ENCODE peak calls at places on chromosomes 16 and 17, in ten cellular contexts. W is bronchial epithelial cell; K is IMR-90; L is uterus; E is colonic mucosa; Q is CD4-positive, CD25-positive, alpha-beta regulatory T cell; U is astrocyte; Y is breast epithelium; V is H9; C is lower lobe of right lung. J is an unnamed sample. For H3K27me3, the result is how much of the 10 kb centered on the place peaks cover.

GRCh38 chr17:36947922-36948716 is 635 bp upstream of the AATF start:
- DNase-seq in W (no peak), C (no peak), Y (no peak), U (no peak), K (no peak), E (no peak), V (no peak), L (no peak), Q (no peak), J (no peak)

GRCh38 chr16:11447272-11447671 is 102.0 kb downstream of the RMI2 start:
- DNase-seq in U (no peak), W (no peak), Q (no peak), E (no peak), Y (no peak), V (no peak), L (no peak), K (no peak), C (no peak), J (no peak)

GRCh38 chr17:59641799-59642484 is 22.2 kb downstream of the CLTC start:
- DNase-seq in L (no peak), E (no peak), K (no peak), U (no peak), C (no peak), V (no peak), Y (no peak), Q (no peak), W (no peak), J (peak)

GRCh38 chr16:50821586-50821985 is 79.7 kb downstream of the CYLD start:
- DNase-seq in C (no peak), E (no peak), W (peak), Q (no peak), V (no peak), Y (no peak), K (peak), U (no peak), L (no peak), J (no peak)

GRCh38 chr16:51624083-51624775 is 473.2 kb upstream of the SALL1 start:
- DNase-seq in U (no peak), C (no peak), L (no peak), Y (no peak), E (no peak), K (no peak), V (no peak), Q (no peak), W (peak), J (no peak)

GRCh38 chr16:67421030-67421429 is 4.8 kb upstream of the ZDHHC1 start:
- DNase-seq in C (no peak), E (no peak), W (no peak), U (no peak), Q (no peak), Y (no peak), K (no peak), V (peak), L (no peak), J (no peak)

GRCh38 chr16:80631581-80631980 is 90.8 kb downstream of the DYNLRB2 start:
- DNase-seq in Y (no peak), E (no peak), U (peak), L (no peak), V (no peak), W (no peak), K (peak), C (no peak), Q (no peak), J (no peak)

GRCh38 chr16:27408602-27409031 is 6.6 kb downstream of the IL21R start:
- DNase-seq in Y (no peak), Q (no peak), E (no peak), U (no peak), V (no peak), K (no peak), C (no peak), L (no peak), W (peak), J (no peak)

GRCh38 chr16:70649300-70649699 is 2.9 kb downstream of the IL34 start:
- DNase-seq in V (no peak), C (no peak), Q (no peak), E (no peak), W (no peak), K (peak), U (no peak), Y (no peak), L (no peak), J (no peak)

GRCh38 chr17:9668532-9668931 is 23.2 kb downstream of the USP43 start:
- DNase-seq in V (no peak), Y (no peak), W (peak), Q (no peak), L (no peak), E (no peak), K (no peak), C (no peak), U (peak), J (no peak)

GRCh38 chr17:36544049-36544319 is 735 bp upstream of the GGNBP2 start:
- DNase-seq in V (peak), U (peak), E (no peak), K (peak), Y (no peak), Q (no peak), W (peak), C (peak), L (peak), J (no peak)

GRCh38 chr17:55273579-55274370 is 9.0 kb downstream of the HLF start:
- DNase-seq in E (no peak), Q (no peak), W (peak), V (no peak), C (peak), U (no peak), Y (no peak), K (no peak), L (peak), J (no peak)

GRCh38 chr17:64006361-64007088 is 8.4 kb downstream of the PRR29 start:
- DNase-seq in K (no peak), Y (no peak), L (peak), Q (no peak), W (no peak), C (no peak), V (peak), U (no peak), E (peak), J (no peak)

GRCh38 chr17:36602924-36603384 is 1.6 kb downstream of the MRM1 start:
- DNase-seq in K (peak), U (peak), C (peak), E (peak), Q (peak), Y (peak), V (peak), W (peak), L (peak), J (no peak)

GRCh38 chr16:66226762-66227161 is 139.7 kb upstream of the CDH5 start:
- DNase-seq in C (no peak), L (no peak), Q (no peak), W (no peak), V (no peak), U (no peak), Y (no peak), E (no peak), K (no peak), J (no peak)

GRCh38 chr17:20267459-20267842 is 199.9 kb downstream of the LGALS9B start:
- DNase-seq in W (no peak), U (no peak), C (no peak), L (no peak), V (no peak), Q (no peak), Y (no peak), K (no peak), E (no peak), J (no peak)

GRCh38 chr16:54632322-54632721 is 298.3 kb upstream of the IRX5 start:
- DNase-seq in W (no peak), Y (no peak), E (no peak), L (no peak), K (no peak), Q (no peak), U (no peak), C (no peak), V (no peak), J (no peak)

GRCh38 chr16:31508706-31509523 is 724 bp upstream of the RUSF1 start:
- DNase-seq in W (peak), K (peak), C (no peak), Q (no peak), V (no peak), E (no peak), U (peak), Y (no peak), L (no peak), J (no peak)

GRCh38 chr17:15169676-15170075 is 95.5 kb downstream of the PMP22 start:
- DNase-seq in Y (no peak), E (no peak), K (peak), V (no peak), U (peak), W (peak), L (no peak), Q (no peak), C (no peak), J (no peak)

GRCh38 chr16:83344014-83344413 is 463.8 kb upstream of the HSBP1 start:
- DNase-seq in Q (no peak), E (no peak), K (peak), V (no peak), Y (no peak), L (peak), C (no peak), U (peak), W (peak), J (no peak)

GRCh38 chr16:2213817-2214720 is 571 bp downstream of the PGP start:
- DNase-seq in L (no peak), Q (no peak), U (no peak), E (no peak), Y (no peak), W (no peak), K (no peak), C (no peak), V (no peak), J (peak)

GRCh38 chr17:51475650-51476221 is 215.4 kb downstream of the UTP18 start:
- DNase-seq in Y (no peak), V (no peak), E (no peak), K (no peak), C (no peak), L (no peak), W (no peak), U (no peak), Q (no peak), J (no peak)
- H3K27me3 ChIP-seq in Y (under half), V (under half), E (under half), K (under half), C (under half), L (under half), W (under half), U (under half), Q (under half), J (under half)

GRCh38 chr17:74368341-74369152 is 1.2 kb downstream of the GPR142 start:
- DNase-seq in V (peak), Q (peak), Y (no peak), E (peak), L (peak), K (peak), W (peak), U (no peak), C (peak), J (peak)

GRCh38 chr17:74362811-74363498 is 1.3 kb upstream of the BTBD17 start:
- DNase-seq in C (no peak), Q (no peak), K (no peak), Y (no peak), V (no peak), W (no peak), U (no peak), E (no peak), L (no peak), J (no peak)

GRCh38 chr17:74369665-74370490 is 2.6 kb downstream of the GPR142 start:
- DNase-seq in E (no peak), V (no peak), K (no peak), Q (no peak), C (no peak), U (no peak), L (no peak), Y (no peak), W (no peak), J (no peak)

GRCh38 chr17:74369221-74369620 is 1.9 kb downstream of the GPR142 start:
- DNase-seq in U (no peak), Y (no peak), W (no peak), L (no peak), Q (peak), E (peak), V (peak), K (no peak), C (peak), J (no peak)

GRCh38 chr17:74367206-74367605 is at the start of gene GPR142:
- DNase-seq in K (no peak), Y (no peak), E (no peak), L (no peak), W (no peak), Q (no peak), U (no peak), V (no peak), C (no peak), J (no peak)
- H3K27me3 ChIP-seq in K (under half), Y (under half), E (under half), L (under half), W (under half), Q (under half), U (under half), V (under half), C (under half), J (under half)

DNA sequence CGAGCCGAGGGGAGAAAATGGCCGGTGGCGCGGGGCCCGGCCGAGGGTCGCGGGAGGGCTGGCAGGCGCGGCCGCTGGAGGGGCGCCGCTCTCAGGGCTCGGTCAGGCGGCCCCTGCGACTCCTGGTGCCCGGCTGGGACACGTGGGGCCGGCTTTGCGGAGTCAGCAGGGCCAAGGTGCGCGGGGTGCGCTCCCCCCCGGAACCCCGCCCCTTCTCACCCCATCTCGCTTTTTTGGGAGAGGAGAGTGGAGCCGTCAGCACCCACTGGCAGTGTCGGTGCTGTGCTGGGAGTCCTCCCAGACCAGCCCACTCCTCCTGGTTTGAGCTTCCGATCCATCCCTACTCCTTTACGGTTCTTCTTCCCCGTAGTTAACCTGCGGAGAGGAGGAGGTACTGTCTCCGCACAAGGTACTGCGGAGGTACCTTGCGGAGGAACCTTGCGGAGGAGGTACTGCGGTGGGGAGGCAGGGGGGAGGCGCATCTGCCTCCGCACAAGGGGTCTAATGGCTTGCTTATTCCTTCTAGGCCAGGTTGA is 19.0 kb upstream of the CBX8 start:
- DNase-seq in L (no peak), E (no peak), Q (no peak), C (no peak), W (no peak), V (no peak), Y (no peak), K (no peak), U (no peak), J (no peak)
- H3K27me3 ChIP-seq in L (under half), E (half or more), Q (under half), C (half or more), W (under half), V (half or more), Y (under half), K (half or more), U (half or more), J (under half)

DNA sequence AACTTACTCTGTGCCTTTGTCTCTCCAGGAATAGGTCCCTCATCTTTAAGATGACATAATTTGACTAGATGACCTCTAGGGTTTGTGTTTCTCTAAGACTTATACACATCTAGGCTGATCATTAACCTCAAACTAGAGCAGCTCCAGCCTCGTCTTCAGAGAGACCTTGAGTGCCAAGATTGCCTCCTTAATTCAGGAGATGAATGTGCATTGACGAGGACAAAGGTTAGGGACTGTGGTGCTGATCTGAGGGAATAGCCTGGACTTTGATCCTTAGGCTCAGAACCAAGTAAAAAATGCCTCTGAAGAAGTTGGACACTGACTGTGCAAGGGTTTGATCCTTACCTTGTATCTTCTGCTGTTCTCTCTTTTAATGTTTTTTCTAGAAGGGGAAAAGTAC is 17.2 kb upstream of the ASIC2 start:
- DNase-seq in L (no peak), C (no peak), W (no peak), K (no peak), Q (no peak), E (no peak), V (no peak), Y (no peak), U (no peak), J (no peak)
- H3K27me3 ChIP-seq in L (under half), C (under half), W (under half), K (under half), Q (under half), E (under half), V (under half), Y (under half), U (under half), J (under half)

DNA sequence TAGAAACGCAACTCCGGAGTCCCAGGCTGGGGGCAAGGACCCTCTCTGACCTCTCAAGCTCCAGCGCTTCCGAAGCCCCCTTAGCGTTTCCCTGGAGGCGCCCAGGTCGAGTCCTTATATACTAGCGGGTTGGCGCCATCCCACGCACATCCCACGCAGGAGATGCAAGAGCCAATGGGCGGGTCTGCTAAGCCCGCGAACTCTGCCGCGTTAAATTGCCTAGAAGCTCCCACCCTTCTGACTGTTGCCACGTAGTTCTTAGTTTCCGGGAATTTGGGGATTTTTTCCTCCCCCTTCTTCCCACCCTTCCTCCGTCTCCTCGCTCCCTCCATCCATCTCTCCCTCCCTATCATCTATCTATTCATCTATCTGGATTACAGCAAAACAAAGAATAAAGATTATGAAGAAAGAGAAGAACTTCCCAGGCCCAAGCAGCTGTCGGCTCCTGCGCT is at the start of gene SLFN11:
- DNase-seq in E (peak), C (peak), Q (peak), Y (no peak), K (peak), U (peak), L (peak), V (peak), W (peak), J (peak)
- H3K27me3 ChIP-seq in E (under half), C (under half), Q (under half), Y (under half), K (under half), U (under half), L (under half), V (under half), W (under half), J (under half)

DNA sequence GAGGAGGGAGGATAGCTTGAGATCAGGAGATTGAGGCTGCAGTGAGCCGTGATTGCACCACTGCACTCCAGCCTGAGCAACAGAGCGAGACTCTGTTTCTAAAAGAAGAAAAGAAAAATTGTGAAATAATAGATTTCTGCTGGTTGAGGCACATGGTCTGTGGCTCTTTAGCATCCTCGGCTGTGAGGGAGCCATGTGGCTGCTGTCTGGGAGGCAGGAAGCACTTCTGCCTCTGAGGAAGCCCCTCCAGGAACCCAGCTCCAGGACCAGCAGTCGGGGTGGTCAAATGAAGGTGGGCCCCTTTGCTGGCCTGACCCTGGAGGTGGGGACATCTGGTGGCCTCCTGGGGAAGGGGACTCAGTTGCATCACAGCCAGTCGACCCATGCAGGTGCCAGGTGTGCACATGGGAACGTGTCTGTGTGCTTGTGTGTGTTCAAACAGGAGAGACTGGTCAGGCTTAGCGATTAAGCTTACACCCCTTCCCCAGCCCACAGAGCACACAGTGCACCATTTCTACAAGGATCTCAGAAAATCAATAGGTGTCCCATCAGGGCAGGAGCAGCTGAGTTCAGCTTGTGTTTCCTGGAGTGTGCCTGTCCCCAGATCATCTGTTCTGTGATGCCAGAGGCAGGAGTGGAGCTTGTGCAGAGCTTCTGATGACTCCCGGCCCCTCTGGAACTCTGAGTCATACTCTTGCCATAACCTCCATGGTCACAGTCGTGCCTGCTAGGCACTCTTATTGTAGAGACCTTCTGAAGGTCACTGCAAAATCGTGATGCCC is 24.3 kb upstream of the MGAT5B start:
- DNase-seq in L (no peak), C (no peak), V (peak), K (no peak), U (no peak), Q (no peak), E (no peak), Y (no peak), W (no peak), J (peak)
- H3K27me3 ChIP-seq in L (under half), C (under half), V (under half), K (half or more), U (under half), Q (under half), E (under half), Y (under half), W (under half), J (under half)

GRCh38 chr17:61214753-61215152 is 184.9 kb upstream of the TBX2 start:
- DNase-seq in W (no peak), C (no peak), V (no peak), E (no peak), K (no peak), Q (no peak), L (no peak), U (no peak), Y (no peak), J (no peak)
- H3K27me3 ChIP-seq in W (under half), C (under half), V (under half), E (under half), K (under half), Q (under half), L (under half), U (under half), Y (under half), J (under half)